ENCODE peak calls at places on chromosomes 6 and 20, in nine cellular contexts. Q is HTR-8/SVneo, E is skeletal muscle cell, S is fibroblast of mammary gland, M is AG04450, R is heart right ventricle, G is cardiac fibroblast, T is NCI-H1436 treated with DMSO at 0.1 percent for 48 hours, H is NCI-H446. W is an unnamed sample.

GRCh38 chr6:26347699-26348098 is 17.3 kb upstream of the BTN3A2 start:
- DNase-seq in R (no peak), H (no peak), S (no peak), E (no peak), G (no peak), Q (no peak), M (no peak), T (no peak), W (no peak)

GRCh38 chr6:89976141-89977020 is 82.1 kb downstream of the GJA10 start:
- DNase-seq in S (no peak), R (no peak), G (no peak), H (no peak), E (no peak), T (no peak), Q (no peak), M (no peak), W (no peak)

GRCh38 chr6:87710090-87710489 is 8.1 kb upstream of the AKIRIN2 start:
- DNase-seq in M (no peak), H (no peak), R (no peak), S (no peak), Q (no peak), E (no peak), T (no peak), G (no peak), W (no peak)

GRCh38 chr20:47597090-47597489 is 95.4 kb downstream of the NCOA3 start:
- DNase-seq in G (no peak), E (no peak), S (no peak), R (no peak), T (no peak), Q (no peak), H (no peak), M (no peak), W (no peak)

GRCh38 chr6:144806222-144806621 is 521.1 kb downstream of the UTRN start:
- DNase-seq in T (no peak), E (no peak), Q (no peak), G (no peak), H (no peak), S (no peak), M (no peak), R (no peak), W (no peak)

GRCh38 chr6:39707962-39708683 is 17.1 kb downstream of the KIF6 start:
- DNase-seq in T (no peak), M (no peak), Q (no peak), E (no peak), S (peak), G (no peak), R (no peak), H (no peak), W (no peak)

GRCh38 chr6:167000759-167001158 is 1.6 kb downstream of the CEP43 start:
- DNase-seq in T (no peak), S (no peak), G (no peak), M (no peak), Q (no peak), H (no peak), R (no peak), E (no peak), W (no peak)

GRCh38 chr20:6828794-6829423 is 61.4 kb downstream of the BMP2 start:
- DNase-seq in H (peak), G (peak), M (peak), T (peak), E (peak), R (peak), Q (peak), S (peak), W (peak)

GRCh38 chr6:130796313-130796905 is 30.8 kb upstream of the SMLR1 start:
- DNase-seq in T (no peak), G (peak), Q (peak), R (peak), E (peak), M (no peak), H (peak), S (peak), W (no peak)

GRCh38 chr6:150720774-150721233 is 121.1 kb downstream of the PLEKHG1 start:
- DNase-seq in S (no peak), Q (no peak), G (peak), R (no peak), T (no peak), E (no peak), H (no peak), M (no peak), W (peak)